ENCODE peak calls at places on chromosomes 12 and 14, in ten cellular contexts. M is neural progenitor cell, B is hepatocyte, Q is PC-3, T is MM.1S, S is DND-41, V is HepG2, W is fibroblast of lung, H is HCT116, Z is GM23248. E is an unnamed sample.

GRCh38 chr12:587132-587531 is 76.1 kb downstream of the NINJ2 start:
- DNase-seq in B (no peak), M (no peak), Z (no peak), W (no peak), T (no peak), V (no peak), H (no peak), S (no peak), Q (no peak), E (no peak)

GRCh38 chr12:81176796-81177195 is 98.9 kb downstream of the ACSS3 start:
- DNase-seq in H (no peak), M (no peak), B (no peak), T (no peak), Q (no peak), W (peak), V (no peak), Z (peak), S (no peak), E (no peak)

GRCh38 chr12:53122961-53123468 is 19.7 kb downstream of the SOAT2 start:
- DNase-seq in Q (no peak), M (no peak), T (no peak), H (no peak), Z (peak), W (peak), B (no peak), S (no peak), V (no peak), E (peak)

GRCh38 chr12:56223571-56224101 is 506 bp upstream of the NABP2 start:
- DNase-seq in Q (no peak), M (no peak), H (no peak), W (no peak), S (no peak), T (no peak), B (no peak), Z (no peak), V (no peak), E (no peak)

GRCh38 chr12:112456029-112456428 is 37.3 kb downstream of the PTPN11 start:
- DNase-seq in B (no peak), Z (no peak), M (no peak), T (no peak), Q (no peak), W (no peak), S (no peak), H (no peak), V (no peak), E (no peak)

GRCh38 chr14:104114421-104115130 is 23.8 kb upstream of the KIF26A start:
- DNase-seq in Q (no peak), H (no peak), T (no peak), V (no peak), M (no peak), W (no peak), B (no peak), S (no peak), Z (no peak), E (no peak)

GRCh38 chr14:31568671-31569070 is 7.5 kb downstream of the NUBPL start:
- DNase-seq in S (no peak), T (no peak), H (no peak), M (no peak), Q (no peak), B (no peak), W (peak), Z (peak), V (no peak), E (no peak)

GRCh38 chr12:7075931-7076330 is 15.4 kb downstream of the C1S start:
- DNase-seq in M (no peak), W (peak), V (no peak), H (no peak), Z (peak), B (no peak), S (no peak), Q (no peak), T (no peak), E (no peak)

GRCh38 chr12:40325349-40325960 is 100.7 kb downstream of the LRRK2 start:
- DNase-seq in Q (peak), B (peak), W (peak), H (peak), S (no peak), M (peak), V (peak), T (peak), Z (peak), E (no peak)

GRCh38 chr12:24111101-24111500 is 161.6 kb upstream of the SOX5 start:
- DNase-seq in Q (no peak), V (no peak), W (peak), Z (peak), T (no peak), S (no peak), H (no peak), B (no peak), M (no peak), E (no peak)

GRCh38 chr12:116194935-116195431 is 82.5 kb downstream of the MED13L start:
- DNase-seq in Z (no peak), B (no peak), W (no peak), V (no peak), H (no peak), T (peak), M (no peak), Q (no peak), S (peak), E (no peak)

GRCh38 chr12:124910561-124911478 is 3.6 kb downstream of the UBC start:
- DNase-seq in Q (peak), S (no peak), V (no peak), Z (peak), M (peak), W (peak), T (no peak), H (no peak), B (no peak), E (no peak)

GRCh38 chr14:68468437-68469207 is 324.2 kb downstream of the ZFP36L1 start:
- DNase-seq in T (no peak), M (no peak), B (peak), H (no peak), W (peak), Q (peak), S (no peak), V (no peak), Z (peak), E (no peak)

GRCh38 chr12:52316290-52316689 is 4.9 kb downstream of the KRT83 start:
- DNase-seq in Q (no peak), W (no peak), H (no peak), M (no peak), T (no peak), S (no peak), Z (no peak), B (no peak), V (no peak), E (no peak)

GRCh38 chr12:87136330-87136976 is 880.3 kb upstream of the MGAT4C start:
- DNase-seq in B (peak), W (peak), Q (peak), Z (peak), S (no peak), M (no peak), V (no peak), T (peak), H (no peak), E (peak)

GRCh38 chr12:48934312-48934706 is 9.0 kb upstream of the FKBP11 start:
- DNase-seq in H (no peak), M (no peak), B (no peak), Q (peak), Z (no peak), T (peak), V (peak), W (no peak), S (peak), E (no peak)

GRCh38 chr12:31019561-31020308 is 53.9 kb upstream of the DDX11 start:
- DNase-seq in Q (no peak), W (no peak), B (no peak), H (no peak), Z (no peak), S (no peak), V (no peak), T (no peak), M (no peak), E (no peak)

GRCh38 chr14:61558271-61558670 is 137.0 kb upstream of the HIF1A start:
- DNase-seq in W (peak), Z (no peak), T (no peak), M (no peak), Q (no peak), H (no peak), B (no peak), S (no peak), V (no peak), E (peak)

DNA sequence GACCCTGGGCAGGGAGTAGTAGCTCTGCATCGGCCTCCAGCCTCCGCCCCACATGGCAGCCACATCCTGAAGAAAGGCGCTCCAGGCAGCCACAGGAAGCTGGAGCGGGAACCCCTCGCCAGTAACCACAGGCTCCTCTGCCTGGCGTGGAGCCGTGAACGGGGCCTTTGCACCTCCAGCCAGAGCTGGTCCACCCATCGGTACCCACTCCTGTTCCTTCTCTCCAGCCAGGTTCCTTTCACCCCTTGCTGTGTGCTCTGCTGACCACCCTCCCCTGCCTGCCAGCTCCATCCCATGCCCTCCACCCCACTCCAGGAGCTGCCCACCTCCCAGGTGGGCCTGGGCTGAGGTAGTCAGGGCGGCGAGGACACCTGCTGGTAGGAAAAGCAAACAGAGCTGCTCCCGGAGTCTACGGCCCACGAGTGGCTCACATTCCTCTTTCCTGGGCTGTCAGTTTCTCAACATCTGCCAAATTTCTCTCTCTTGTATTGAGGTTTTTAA is 2.7 kb downstream of the TGFB3 start:
- DNase-seq in M (peak), Z (peak), V (no peak), S (peak), Q (peak), W (peak), B (peak), T (no peak), H (no peak), E (no peak)
- H3K4me3 ChIP-seq in M (no peak), Z (peak), V (peak), S (no peak), Q (peak), W (peak), B (no peak), T (no peak), H (no peak), E (peak)

DNA sequence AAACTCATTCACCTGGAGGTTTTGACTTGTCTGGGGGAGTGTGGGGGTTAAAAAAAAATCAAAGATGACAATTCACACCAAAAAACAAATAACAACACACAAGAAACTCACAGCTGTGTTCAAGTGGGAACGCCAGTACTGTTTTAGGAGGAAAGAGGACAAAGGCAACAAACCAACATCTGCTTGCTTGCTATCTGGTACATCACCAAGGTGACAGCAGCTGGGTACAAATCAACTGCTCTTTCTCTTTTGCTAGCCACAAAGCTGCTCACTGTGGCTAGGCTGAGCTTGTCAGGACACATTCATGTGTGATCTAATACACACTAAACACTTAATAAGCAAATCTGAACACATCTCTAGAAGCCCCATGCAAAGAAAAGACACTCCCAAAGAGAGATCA is 128.0 kb upstream of the RAP1B start:
- DNase-seq in B (no peak), Q (no peak), V (no peak), W (no peak), M (no peak), Z (no peak), H (no peak), T (peak), S (peak), E (no peak)
- TF ChIP-seq EZH2 in B (no peak), Q (no peak), V (no peak), W (no peak), M (no peak), Z (no peak), H (no peak), T (no peak), S (no peak), E (no peak)

GRCh38 chr12:104475269-104475668 is 18.5 kb downstream of the CHST11 start:
- DNase-seq in Q (no peak), Z (no peak), T (no peak), V (no peak), M (no peak), B (no peak), S (no peak), H (no peak), W (no peak), E (no peak)

GRCh38 chr12:104471336-104471735 is 14.6 kb downstream of the CHST11 start:
- DNase-seq in Q (no peak), W (no peak), T (no peak), S (no peak), H (no peak), V (no peak), M (no peak), Z (no peak), B (no peak), E (no peak)

GRCh38 chr12:104470521-104470920 is 13.8 kb downstream of the CHST11 start:
- DNase-seq in M (no peak), S (no peak), B (no peak), H (no peak), T (no peak), Q (no peak), V (no peak), Z (no peak), W (no peak), E (no peak)

GRCh38 chr12:104472748-104473147 is 16.0 kb downstream of the CHST11 start:
- DNase-seq in S (no peak), Z (no peak), Q (no peak), M (no peak), H (no peak), T (no peak), V (no peak), B (no peak), W (no peak), E (no peak)

DNA sequence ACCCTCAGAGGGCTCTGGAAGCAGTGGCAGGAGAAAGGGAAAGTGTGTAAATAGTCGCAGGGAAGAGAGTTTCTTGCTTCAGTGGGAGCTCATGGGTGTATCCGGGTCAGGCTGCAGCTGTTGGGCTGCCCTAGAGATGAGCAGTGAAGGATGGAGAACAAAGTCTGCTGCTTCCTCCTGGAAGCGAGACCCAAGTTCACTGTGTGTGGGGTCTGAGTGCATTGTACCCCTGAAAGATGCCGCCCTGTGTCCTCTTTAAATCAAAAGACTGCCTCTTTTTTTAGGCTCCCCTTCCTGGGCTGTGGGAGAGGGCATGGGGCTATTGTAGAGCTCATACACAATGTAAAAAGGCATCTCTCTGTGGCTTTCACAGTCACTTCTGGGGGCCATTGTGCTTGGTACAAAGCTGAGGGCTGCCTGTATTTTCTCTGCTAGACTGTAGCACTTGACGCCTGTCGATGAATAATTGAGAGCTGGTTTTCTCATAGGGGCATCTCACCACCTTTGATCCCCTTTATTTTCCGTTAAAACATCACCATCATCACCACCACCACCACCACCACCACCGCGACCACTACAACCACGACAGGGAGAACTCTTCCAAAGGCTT is 16.7 kb downstream of the CHST11 start:
- DNase-seq in Q (no peak), H (no peak), T (no peak), V (no peak), W (no peak), B (no peak), Z (no peak), M (peak), S (peak), E (no peak)
- H3K4me3 ChIP-seq in Q (no peak), H (no peak), T (no peak), V (no peak), W (no peak), B (no peak), Z (no peak), M (no peak), S (peak), E (no peak)

GRCh38 chr12:94149781-94150482 is 1.6 kb downstream of the PLXNC1 start:
- DNase-seq in Z (peak), S (no peak), Q (no peak), M (peak), T (peak), V (no peak), H (no peak), W (peak), B (peak), E (no peak)
- TF ChIP-seq EZH2 in Z (no peak), S (peak), Q (no peak), M (no peak), T (no peak), V (no peak), H (no peak), W (peak), B (no peak), E (no peak)